ENCODE peak calls at places on chromosomes 4 and X, in ten cellular contexts. Z is OCI-LY7; T is ureter; R is NCI-H187; A is Right ventricle myocardium superior; H is GM12878; Q is NCI-H1417; S is activated CD4-positive, alpha-beta T cell treated with anti-CD3 and anti-CD28 coated beads, Interleukin-2, amount 50 U/mL, for 1 hour; O is iPS-NIHi11; M is GM10248. W is an unnamed sample.
A peak's percentile ranks its signal among the peaks of the same experiment; 100 is the strongest.

GRCh38 chrX:107396235-107396634 is 53.2 kb upstream of the FRMPD3 start:
- DNase-seq in S (no peak), Z (no peak), O (no peak), H (no peak), Q (no peak), R (no peak), M (no peak), A (no peak), T (no peak), W (no peak)

GRCh38 chrX:25275159-25275558 is 259.4 kb upstream of the ARX start:
- DNase-seq in O (no peak), H (no peak), Z (no peak), A (no peak), T (no peak), Q (no peak), R (no peak), S (no peak), M (no peak), W (no peak)

GRCh38 chrX:154535892-154536291 is 10.8 kb downstream of the G6PD start:
- DNase-seq in H (no peak), A (no peak), S (no peak), Z (no peak), T (no peak), O (no peak), R (no peak), M (no peak), Q (no peak), W (no peak)

GRCh38 chr4:49032440-49033161 is 46.5 kb downstream of the CWH43 start:
- DNase-seq in R (peak; percentile 4), Q (peak; percentile 5), H (no peak), Z (peak; percentile 22), T (no peak), A (no peak), S (no peak), O (peak; percentile 15), M (no peak), W (no peak)

GRCh38 chr4:47209833-47210232 is 178.5 kb downstream of the GABRB1 start:
- DNase-seq in A (no peak), R (no peak), H (no peak), S (no peak), O (no peak), Q (no peak), M (no peak), T (no peak), Z (no peak), W (no peak)

GRCh38 chr4:42627887-42628646 is 28.8 kb downstream of the ATP8A1 start:
- DNase-seq in Z (peak; percentile 81), O (no peak), H (peak; percentile 97), S (peak; percentile 14), Q (no peak), R (peak; percentile 86), M (peak; percentile 59), A (peak; percentile 89), T (peak; percentile 52), W (no peak)

GRCh38 chr4:122777846-122778501 is 45.5 kb downstream of the BBS12 start:
- DNase-seq in Q (no peak), R (no peak), Z (no peak), H (no peak), A (no peak), M (no peak), S (no peak), T (no peak), O (no peak), W (no peak)

GRCh38 chr4:156968479-156968984 is 3.1 kb downstream of the PDGFC start:
- DNase-seq in Q (peak; percentile 34), M (peak; percentile 25), A (peak; percentile 55), H (no peak), Z (peak; percentile 37), T (peak; percentile 81), R (no peak), O (peak; percentile 46), S (no peak), W (peak; percentile 39)

GRCh38 chr4:107757293-107757692 is 37.3 kb upstream of the PAPSS1 start:
- DNase-seq in H (no peak), O (no peak), Z (no peak), S (no peak), T (no peak), A (no peak), M (no peak), R (no peak), Q (no peak), W (no peak)

GRCh38 chr4:166169111-166169510 is 296.1 kb downstream of the TLL1 start:
- DNase-seq in M (no peak), S (no peak), H (no peak), Z (no peak), O (peak; percentile 16), Q (no peak), R (no peak), A (no peak), T (no peak), W (no peak)

GRCh38 chrX:103878466-103879151 is 46.6 kb upstream of the RAB9B start:
- DNase-seq in T (no peak), R (no peak), H (no peak), Z (no peak), M (no peak), A (no peak), O (peak; percentile 27), Q (no peak), S (no peak), W (no peak)

GRCh38 chr4:169183581-169183980 is 87.2 kb downstream of the SH3RF1 start:
- DNase-seq in H (no peak), A (no peak), Q (no peak), T (no peak), M (no peak), R (no peak), S (no peak), O (no peak), Z (no peak), W (no peak)

GRCh38 chrX:2351321-2351720 is 149.5 kb downstream of the DHRSX start:
- DNase-seq in O (no peak), M (no peak), S (no peak), Q (no peak), A (no peak), Z (no peak), T (no peak), H (no peak), R (no peak), W (no peak)

GRCh38 chr4:119025440-119025839 is 110.2 kb upstream of the MYOZ2 start:
- DNase-seq in A (no peak), H (no peak), Q (no peak), R (no peak), Z (no peak), S (no peak), O (no peak), T (no peak), M (no peak), W (no peak)

GRCh38 chrX:63115196-63115595 is 235.9 kb downstream of the SPIN4 start:
- DNase-seq in H (no peak), Q (no peak), Z (no peak), S (no peak), M (no peak), T (no peak), A (no peak), R (no peak), O (no peak), W (no peak)

GRCh38 chrX:37347420-37347819 is 1.7 kb upstream of the PRRG1 start:
- DNase-seq in O (peak; percentile 5), M (no peak), S (no peak), R (no peak), Z (no peak), H (no peak), Q (no peak), A (peak; percentile 26), T (no peak), W (no peak)

GRCh38 chrX:47618923-47619485 is 653 bp downstream of the SYN1 start:
- DNase-seq in Z (no peak), T (no peak), Q (peak; percentile 57), A (no peak), H (no peak), O (no peak), M (no peak), S (no peak), R (no peak), W (no peak)

GRCh38 chr4:7034262-7035081 is 8.7 kb upstream of the TADA2B start:
- DNase-seq in S (no peak), O (peak; percentile 57), Q (no peak), H (no peak), R (no peak), T (no peak), A (no peak), Z (no peak), M (no peak), W (no peak)

GRCh38 chrX:52608961-52609360 is 45.7 kb downstream of the SSX7 start:
- DNase-seq in Z (no peak), R (no peak), M (no peak), S (no peak), T (no peak), O (no peak), Q (no peak), H (no peak), A (no peak), W (no peak)

GRCh38 chrX:150032742-150033141 is 94.5 kb upstream of the EOLA2 start:
- DNase-seq in T (no peak), R (peak; percentile 45), H (no peak), Q (peak; percentile 36), M (no peak), S (no peak), A (no peak), O (no peak), Z (no peak), W (no peak)

GRCh38 chr4:166493828-166494432 is 620.9 kb downstream of the TLL1 start:
- DNase-seq in M (no peak), R (no peak), T (no peak), O (no peak), H (no peak), S (no peak), Q (no peak), A (no peak), Z (no peak), W (no peak)

GRCh38 chr4:15420642-15421041 is 7.2 kb upstream of the C1QTNF7 start:
- DNase-seq in Q (no peak), A (no peak), Z (no peak), H (no peak), T (no peak), O (no peak), R (no peak), M (no peak), S (no peak), W (no peak)

GRCh38 chrX:109384569-109385174 is 97.2 kb downstream of the GUCY2F start:
- DNase-seq in S (no peak), T (no peak), M (no peak), O (peak; percentile 31), H (no peak), Z (peak; percentile 1), R (peak; percentile 4), Q (no peak), A (no peak), W (no peak)

GRCh38 chrX:154040863-154041262 is 21.2 kb upstream of the IRAK1 start:
- DNase-seq in R (no peak), Z (peak; percentile 7), M (no peak), T (no peak), O (no peak), A (no peak), S (no peak), Q (no peak), H (no peak), W (no peak)

W was measured in iPS DF 6.9.